ENCODE peak calls at places on chromosomes 6 and 20, in eight cellular contexts. Y, P, M, O, I, T, C and F are unnamed samples.

GRCh38 chr6:43455034-43455747 is at the start of gene DLK2:
- DNase-seq in Y (no peak), P (peak), M (no peak), O (peak), I (no peak), T (no peak), C (peak), F (no peak)

GRCh38 chr6:33966536-33966935 is 162.7 kb upstream of the MLN start:
- DNase-seq in Y (no peak), P (no peak), M (no peak), O (no peak), I (no peak), T (no peak), C (no peak), F (no peak)

GRCh38 chr6:141851063-141851462 is 281.7 kb upstream of the GJE1 start:
- DNase-seq in Y (no peak), P (no peak), M (no peak), O (no peak), I (no peak), T (no peak), C (no peak), F (no peak)

GRCh38 chr6:11209369-11209768 is 23.1 kb downstream of the NEDD9 start:
- DNase-seq in Y (no peak), P (no peak), M (no peak), O (no peak), I (no peak), T (no peak), C (no peak), F (no peak)

GRCh38 chr6:13190391-13190790 is 137.9 kb downstream of the TBC1D7 start:
- DNase-seq in Y (no peak), P (no peak), M (no peak), O (no peak), I (no peak), T (no peak), C (no peak), F (no peak)

GRCh38 chr20:17849901-17850673 is 118.5 kb downstream of the SNX5 start:
- DNase-seq in Y (peak), P (no peak), M (peak), O (no peak), I (peak), T (no peak), C (no peak), F (no peak)

GRCh38 chr6:9576521-9576920 is 838.4 kb downstream of the TFAP2A start:
- DNase-seq in Y (no peak), P (no peak), M (no peak), O (no peak), I (no peak), T (no peak), C (no peak), F (no peak)

GRCh38 chr20:43904195-43904594 is 10.5 kb upstream of the TOX2 start:
- DNase-seq in Y (peak), P (peak), M (no peak), O (no peak), I (no peak), T (no peak), C (no peak), F (no peak)

GRCh38 chr20:23624307-23624706 is 13.4 kb downstream of the CST3 start:
- DNase-seq in Y (peak), P (no peak), M (no peak), O (no peak), I (no peak), T (no peak), C (no peak), F (no peak)

GRCh38 chr20:57507477-57507876 is 17.5 kb downstream of the CTCFL start:
- DNase-seq in Y (no peak), P (no peak), M (no peak), O (no peak), I (no peak), T (no peak), C (no peak), F (no peak)

GRCh38 chr20:63744158-63744557 is 4.6 kb downstream of the SLC2A4RG start:
- DNase-seq in Y (no peak), P (no peak), M (no peak), O (no peak), I (no peak), T (no peak), C (no peak), F (no peak)

GRCh38 chr6:424741-425417 is 33.3 kb downstream of the IRF4 start:
- DNase-seq in Y (no peak), P (no peak), M (no peak), O (no peak), I (no peak), T (no peak), C (no peak), F (no peak)

GRCh38 chr20:39390186-39390585 is 428.0 kb downstream of the DHX35 start:
- DNase-seq in Y (no peak), P (no peak), M (no peak), O (no peak), I (no peak), T (no peak), C (no peak), F (no peak)

GRCh38 chr6:2891768-2892170 is 11.3 kb downstream of the SERPINB9 start:
- DNase-seq in Y (no peak), P (no peak), M (no peak), O (no peak), I (no peak), T (peak), C (no peak), F (no peak)

DNA sequence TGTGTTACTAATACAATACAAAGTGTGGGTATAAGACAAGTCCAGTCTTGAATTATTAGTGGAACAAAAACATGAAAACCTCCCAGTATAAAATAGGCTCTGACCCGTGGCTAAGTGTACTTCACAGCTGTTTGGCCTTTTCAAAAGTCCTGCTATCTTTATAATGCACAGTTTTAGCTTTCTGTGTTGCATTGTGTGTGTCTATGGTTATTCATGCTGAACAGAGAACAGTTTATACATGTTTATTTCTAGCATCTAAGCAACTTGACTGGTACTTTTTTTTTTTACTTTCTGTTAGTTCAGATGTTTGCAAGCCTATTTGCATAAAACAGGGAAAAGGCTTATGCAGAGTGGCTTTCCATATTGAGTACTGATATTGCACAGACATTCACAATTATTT is 119.2 kb upstream of the CCN2 start:
- DNase-seq in Y (no peak), P (no peak), M (peak), O (no peak), I (no peak), T (no peak), C (no peak), F (no peak)
- H3K9ac ChIP-seq in Y (no peak), P (peak), M (no peak), O (no peak), I (no peak), T (no peak), C (no peak), F (no peak)

GRCh38 chr6:5996701-5997419 is 9.9 kb downstream of the NRN1 start:
- DNase-seq in Y (no peak), P (peak), M (peak), O (peak), I (no peak), T (no peak), C (no peak), F (peak)
- TF ChIP-seq POLR2AphosphoS5 in Y (no peak), P (no peak), M (no peak), O (no peak), I (no peak), T (no peak), C (no peak), F (peak)

GRCh38 chr6:41705329-41705995 is 29.9 kb downstream of the TFEB start:
- DNase-seq in Y (no peak), P (no peak), M (no peak), O (no peak), I (no peak), T (no peak), C (no peak), F (no peak)
- H3K4me3 ChIP-seq in Y (no peak), P (peak), M (no peak), O (no peak), I (no peak), T (peak), C (no peak), F (no peak)

GRCh38 chr6:110400208-110400607 is 15.2 kb downstream of the DDO start:
- DNase-seq in Y (no peak), P (no peak), M (no peak), O (no peak), I (no peak), T (no peak), C (no peak), F (no peak)

GRCh38 chr6:110398778-110399177 is 16.6 kb downstream of the DDO start:
- DNase-seq in Y (no peak), P (no peak), M (no peak), O (no peak), I (no peak), T (no peak), C (no peak), F (no peak)

GRCh38 chr6:110395221-110395620 is 20.2 kb downstream of the DDO start:
- DNase-seq in Y (no peak), P (no peak), M (no peak), O (no peak), I (no peak), T (no peak), C (no peak), F (no peak)

GRCh38 chr6:110401585-110402176 is 13.7 kb downstream of the DDO start:
- DNase-seq in Y (no peak), P (no peak), M (no peak), O (no peak), I (no peak), T (no peak), C (no peak), F (no peak)

DNA sequence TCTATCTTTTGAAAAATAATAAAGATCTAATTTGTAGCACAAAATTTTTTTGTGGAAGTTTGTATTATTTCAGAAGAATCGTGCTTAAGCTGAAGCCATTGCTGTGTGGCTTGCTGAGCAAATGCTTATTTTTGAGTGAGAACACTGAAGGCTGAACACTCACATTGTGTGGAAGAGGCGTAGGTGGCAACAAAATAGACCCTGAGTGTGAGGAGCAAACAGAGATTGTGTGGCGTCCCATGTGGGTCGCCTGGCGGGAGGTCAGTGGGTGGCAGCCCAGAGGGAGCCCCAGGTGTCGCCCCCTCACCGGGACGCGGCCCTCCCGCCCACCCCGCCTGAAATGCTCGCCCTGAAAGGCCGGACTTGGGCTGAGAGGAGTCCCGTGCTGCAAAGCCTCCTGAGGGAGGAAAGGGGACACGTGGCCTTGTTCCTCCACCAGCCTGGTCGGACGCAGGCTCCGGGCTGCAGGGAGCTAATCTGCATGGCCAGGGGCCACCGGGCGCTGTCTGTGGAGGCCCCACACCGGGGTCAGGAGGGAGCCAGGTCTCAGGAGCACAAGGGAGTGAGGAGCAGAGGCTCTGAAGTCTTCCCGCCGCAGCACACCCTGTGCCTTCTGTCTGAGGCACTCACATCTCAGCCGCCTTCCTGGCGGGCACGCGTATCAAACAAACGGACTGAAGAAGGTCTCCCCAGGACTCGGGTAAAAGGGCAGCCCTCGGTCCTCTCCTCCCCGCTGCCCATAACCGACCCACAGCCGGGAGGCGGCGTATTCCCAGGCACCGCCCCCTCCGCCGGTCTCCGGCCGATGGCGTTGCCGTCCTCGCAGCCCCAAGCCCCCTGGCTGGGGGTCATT is 15.9 kb downstream of the DDO start:
- DNase-seq in Y (no peak), P (no peak), M (no peak), O (no peak), I (no peak), T (no peak), C (no peak), F (no peak)
- H3K9ac ChIP-seq in Y (no peak), P (no peak), M (peak), O (no peak), I (no peak), T (no peak), C (no peak), F (no peak)

GRCh38 chr6:32954983-32955802 is 2.3 kb upstream of the HLA-DMA start:
- DNase-seq in Y (peak), P (no peak), M (no peak), O (peak), I (no peak), T (no peak), C (no peak), F (no peak)

GRCh38 chr6:32953775-32954174 is 878 bp upstream of the HLA-DMA start:
- DNase-seq in Y (no peak), P (no peak), M (no peak), O (no peak), I (no peak), T (no peak), C (no peak), F (no peak)

GRCh38 chr6:32954212-32954745 is 1.4 kb upstream of the HLA-DMA start:
- DNase-seq in Y (no peak), P (no peak), M (no peak), O (no peak), I (no peak), T (no peak), C (no peak), F (no peak)

GRCh38 chr6:32950449-32950848 is 2.4 kb downstream of the HLA-DMA start:
- DNase-seq in Y (no peak), P (no peak), M (no peak), O (no peak), I (no peak), T (no peak), C (no peak), F (no peak)

DNA sequence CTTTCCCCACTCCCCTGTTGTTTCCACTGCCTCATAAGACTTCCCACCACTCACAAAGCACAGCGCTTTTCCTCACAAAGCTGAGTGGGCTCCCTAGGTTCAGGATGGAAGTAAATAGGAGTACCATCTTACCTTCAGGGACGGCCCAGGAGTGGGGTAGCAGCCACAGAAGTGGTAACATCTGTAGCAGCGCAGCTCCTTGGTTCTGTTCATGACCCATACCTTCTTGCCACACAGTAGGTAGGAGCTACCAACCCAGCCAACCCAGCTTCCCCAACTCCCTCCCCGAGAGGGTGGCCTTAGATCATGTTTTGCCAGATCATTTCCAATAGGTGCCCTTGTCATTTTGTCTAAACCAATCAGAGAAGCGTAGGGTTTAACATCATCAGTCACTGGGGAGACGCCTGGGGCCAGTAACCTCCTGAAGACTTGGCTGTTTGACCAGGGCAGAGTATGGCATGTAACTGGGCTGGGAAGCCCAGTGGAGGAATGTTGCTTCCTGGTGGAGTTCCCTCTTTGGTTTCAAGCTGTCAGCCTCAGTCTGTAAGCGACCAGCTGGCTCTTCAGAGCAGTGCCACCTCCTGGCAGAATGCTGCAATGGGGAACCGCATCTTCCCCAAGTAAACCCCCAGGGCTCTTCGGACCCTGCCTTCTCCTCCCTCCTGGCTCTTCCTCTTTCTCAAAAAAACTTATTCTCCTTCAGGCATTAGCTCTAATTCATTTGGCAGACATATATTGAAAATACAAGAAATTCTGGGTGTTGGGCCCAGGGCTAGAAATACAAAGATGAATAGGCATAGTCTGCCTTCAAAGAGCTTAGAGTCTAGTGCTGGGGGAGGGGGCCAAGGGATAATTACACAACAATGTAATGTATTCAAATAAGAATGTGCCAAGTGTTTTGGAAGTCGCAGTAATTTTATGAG is at the start of gene HLA-DMA:
- DNase-seq in Y (peak), P (peak), M (peak), O (peak), I (peak), T (peak), C (peak), F (no peak)
- TF ChIP-seq POLR2AphosphoS5 in Y (no peak), P (no peak), M (no peak), O (peak), I (peak), T (peak), C (no peak), F (no peak)

DNA sequence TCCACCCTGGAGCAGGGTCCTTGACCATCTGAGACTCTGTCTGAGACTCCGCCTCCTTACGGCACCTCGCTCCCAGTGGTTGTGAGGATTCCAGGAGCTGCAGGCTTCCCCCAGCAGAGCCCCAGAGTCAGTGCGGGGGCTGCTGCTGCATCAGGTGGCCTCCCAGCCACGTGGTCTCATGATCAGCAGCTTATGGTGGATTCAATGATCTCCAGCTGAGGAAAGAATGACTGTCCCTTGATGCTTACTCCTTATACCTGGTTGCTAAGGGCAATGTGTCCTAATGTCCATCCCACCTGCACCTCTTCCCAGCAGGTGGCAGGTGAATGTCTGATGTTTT is 40.0 kb downstream of the SLC22A1 start:
- DNase-seq in Y (no peak), P (no peak), M (no peak), O (no peak), I (no peak), T (no peak), C (no peak), F (no peak)
- H3K4me3 ChIP-seq in Y (no peak), P (no peak), M (no peak), O (no peak), I (no peak), T (no peak), C (no peak), F (no peak)

DNA sequence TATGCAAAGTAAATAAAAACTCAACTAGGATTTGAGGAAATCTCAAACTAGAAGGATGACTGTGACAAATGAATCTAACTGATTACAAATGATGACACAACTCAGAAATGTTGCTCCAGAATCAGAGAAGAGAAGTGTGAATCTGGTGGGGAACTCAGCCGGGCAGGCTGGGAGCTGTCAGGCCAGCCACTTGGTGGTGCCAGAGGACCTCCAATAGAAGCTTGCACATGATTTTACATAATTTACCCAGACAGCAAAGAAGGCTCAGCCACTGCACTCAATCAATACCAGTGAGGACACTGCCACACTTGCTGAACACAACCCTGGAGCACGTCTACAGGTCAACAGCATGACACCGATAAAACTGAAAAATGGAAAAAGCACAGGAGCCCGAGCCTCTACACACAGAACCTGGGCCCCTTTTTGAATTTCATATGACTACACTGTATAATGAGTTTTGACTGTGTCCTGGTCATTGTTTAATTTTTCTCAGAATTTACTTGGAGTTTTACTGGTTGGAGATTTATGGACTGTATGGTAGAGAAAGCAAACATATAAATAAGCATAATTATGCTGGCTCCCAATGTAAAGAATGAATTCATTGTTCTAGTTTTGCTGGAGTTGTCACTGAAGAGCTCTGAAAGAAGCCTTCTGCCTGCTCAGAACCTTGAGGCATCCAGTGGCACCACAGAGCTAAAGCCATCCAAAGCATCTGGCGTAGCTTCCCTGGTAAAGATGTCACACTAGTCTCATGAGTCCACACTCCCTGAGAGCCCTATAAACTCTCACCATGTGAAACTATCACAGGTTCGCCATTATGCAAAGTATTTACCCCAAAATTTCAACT is 296.5 kb downstream of the THBS2 start:
- DNase-seq in Y (peak), P (peak), M (peak), O (peak), I (peak), T (no peak), C (peak), F (peak)
- H3K9ac ChIP-seq in Y (no peak), P (no peak), M (no peak), O (no peak), I (no peak), T (no peak), C (no peak), F (peak)